ENCODE peak calls at places on chromosomes 3 and 15, in nine cellular contexts. R is uterus; A is psoas muscle; G is lung; X is GM23338; E is hepatocyte; H is IMR-90; D is fibroblast of lung; O is CD4-positive, alpha-beta memory T cell. L is an unnamed sample.

GRCh38 chr3:195356151-195357086 is 85.5 kb upstream of the XXYLT1 start:
- DNase-seq in R (no peak), A (peak; percentile 37), G (no peak), X (peak; percentile 15), E (no peak), H (peak; percentile 26), D (peak; percentile 29), O (no peak), L (peak; percentile 51)

GRCh38 chr15:77542491-77543001 is 90.2 kb downstream of the LINGO1 start:
- DNase-seq in R (no peak), A (no peak), G (no peak), X (no peak), E (no peak), H (peak; percentile 53), D (no peak), O (no peak), L (peak; percentile 36)

GRCh38 chr3:34387831-34388564 is 589.6 kb downstream of the PDCD6IP start:
- DNase-seq in R (no peak), A (no peak), G (no peak), X (peak; percentile 56), E (no peak), H (no peak), D (no peak), O (no peak), L (no peak)

GRCh38 chr15:65106011-65106590 is 8.9 kb downstream of the UBAP1L start:
- DNase-seq in R (no peak), A (no peak), G (no peak), X (no peak), E (no peak), H (no peak), D (no peak), O (no peak), L (no peak)

GRCh38 chr3:39213613-39214012 is 21.2 kb upstream of the XIRP1 start:
- DNase-seq in R (no peak), A (no peak), G (no peak), X (no peak), E (no peak), H (no peak), D (no peak), O (no peak), L (no peak)

GRCh38 chr15:59917504-59918157 is 86.5 kb upstream of the FOXB1 start:
- DNase-seq in R (no peak), A (peak; percentile 14), G (peak; percentile 67), X (peak; percentile 95), E (peak; percentile 85), H (peak; percentile 10), D (peak; percentile 39), O (peak; percentile 66), L (no peak)

GRCh38 chr15:66066439-66066838 is 187.1 kb downstream of the MEGF11 start:
- DNase-seq in R (no peak), A (no peak), G (no peak), X (no peak), E (no peak), H (no peak), D (no peak), O (no peak), L (no peak)

GRCh38 chr3:176807938-176808337 is 389.3 kb downstream of the TBL1XR1 start:
- DNase-seq in R (no peak), A (no peak), G (no peak), X (no peak), E (no peak), H (no peak), D (no peak), O (no peak), L (no peak)

GRCh38 chr3:32257042-32257441 is 18.6 kb downstream of the CMTM8 start:
- DNase-seq in R (no peak), A (no peak), G (no peak), X (no peak), E (no peak), H (no peak), D (no peak), O (no peak), L (no peak)

GRCh38 chr3:144737281-144737680 is 765.7 kb downstream of the DIPK2A start:
- DNase-seq in R (no peak), A (no peak), G (no peak), X (no peak), E (no peak), H (no peak), D (no peak), O (no peak), L (no peak)

GRCh38 chr3:38588995-38589937 is 60.2 kb downstream of the SCN5A start:
- DNase-seq in R (no peak), A (no peak), G (no peak), X (no peak), E (no peak), H (no peak), D (no peak), O (no peak), L (peak; percentile 45)

GRCh38 chr3:131731709-131732108 is 228.9 kb upstream of the MRPL3 start:
- DNase-seq in R (no peak), A (no peak), G (no peak), X (no peak), E (no peak), H (no peak), D (no peak), O (no peak), L (no peak)

GRCh38 chr3:163632677-163633076 is 1445.6 kb downstream of the SI start:
- DNase-seq in R (no peak), A (no peak), G (no peak), X (peak; percentile 14), E (no peak), H (no peak), D (no peak), O (no peak), L (no peak)

GRCh38 chr3:72336821-72337479 is 511.3 kb downstream of the SHQ1 start:
- DNase-seq in R (peak; percentile 94), A (peak; percentile 88), G (peak; percentile 65), X (peak; percentile 66), E (peak; percentile 92), H (peak; percentile 46), D (peak; percentile 95), O (no peak), L (peak; percentile 68)

DNA sequence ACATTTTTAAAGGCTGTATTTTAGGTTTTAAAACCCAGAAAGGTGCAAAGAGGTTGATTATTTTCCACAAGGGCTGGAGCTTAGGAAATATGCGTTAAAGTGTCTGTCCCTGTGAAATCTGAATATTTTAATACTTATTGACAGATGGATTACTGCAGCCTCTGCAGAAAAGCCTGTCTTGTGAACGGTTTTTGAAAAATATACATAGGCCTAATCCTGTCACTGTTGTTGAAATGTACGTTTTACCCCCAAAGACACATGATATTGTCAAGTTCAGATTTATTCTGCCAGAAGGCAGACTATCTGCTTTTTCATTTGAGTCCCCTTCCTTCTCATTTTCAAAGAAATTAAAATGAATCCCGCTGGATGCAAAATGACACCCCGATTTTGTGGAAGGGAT is 2.2 kb upstream of the BCL6 start:
- DNase-seq in R (no peak), A (no peak), G (no peak), X (no peak), E (no peak), H (no peak), D (no peak), O (no peak), L (no peak)
- H3K27ac ChIP-seq in R (peak overlapping the region; percentile 98), A (peak overlapping the region; percentile 100), G (peak overlapping the region; percentile 98), X (peak overlapping the region; percentile 60), E (peak overlapping the region; percentile 93), H (no peak overlapping the region), D (no peak overlapping the region), O (peak overlapping the region; percentile 14), L (no peak overlapping the region)

GRCh38 chr3:52405066-52405465 is 39.8 kb downstream of the SEMA3G start:
- DNase-seq in R (no peak), A (no peak), G (no peak), X (no peak), E (no peak), H (no peak), D (no peak), O (peak; percentile 20), L (peak; percentile 36)
- H3K4me3 ChIP-seq in R (no peak overlapping the region), A (no peak overlapping the region), G (no peak overlapping the region), X (no peak overlapping the region), E (no peak overlapping the region), H (no peak overlapping the region), D (no peak overlapping the region), O (no peak overlapping the region), L (no peak overlapping the region)

DNA sequence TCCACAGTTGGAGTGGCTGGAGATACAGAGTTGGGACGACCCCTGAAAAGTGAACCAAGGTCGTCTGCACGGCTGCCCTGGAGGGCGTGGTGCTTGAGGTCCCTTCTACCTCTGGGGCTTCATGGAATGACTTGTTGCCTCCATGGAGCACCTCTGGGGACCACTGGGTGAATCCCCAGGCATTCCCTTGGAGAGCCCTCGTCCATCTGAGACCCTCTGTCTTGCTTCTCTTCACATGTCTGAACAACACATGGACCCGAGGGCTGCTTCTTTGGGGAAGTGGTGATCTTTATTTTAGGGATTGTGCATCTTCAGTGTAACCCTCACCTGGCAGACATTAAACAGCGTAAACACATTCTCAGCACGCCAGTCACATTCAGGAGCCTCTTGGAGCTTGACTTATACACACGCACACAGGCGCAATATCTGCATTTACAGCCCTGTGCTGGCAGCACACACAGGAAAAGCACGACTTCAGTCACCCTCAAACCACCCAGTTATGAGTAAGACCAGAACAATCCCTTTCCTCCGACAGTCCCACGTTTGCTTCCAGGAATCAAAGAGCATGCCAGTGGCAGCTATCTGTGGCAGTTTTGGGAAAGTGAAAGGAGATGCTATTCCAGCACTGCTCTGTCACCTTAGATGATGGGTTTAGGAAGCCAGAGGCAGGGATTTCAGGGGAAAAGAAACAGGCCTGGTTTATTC is 12.6 kb downstream of the FAM107A start:
- DNase-seq in R (no peak), A (no peak), G (no peak), X (no peak), E (peak; percentile 40), H (peak; percentile 77), D (peak; percentile 57), O (no peak), L (no peak)
- H3K4me1 ChIP-seq in R (no peaks in the 10 kb centered on the region), A (no peaks in the 10 kb centered on the region), G (peaks cover 4% of the 10 kb centered on the region), X (peaks cover 31% of the 10 kb centered on the region), E (peaks cover 11% of the 10 kb centered on the region), H (peaks cover 4% of the 10 kb centered on the region), D (peaks cover 10% of the 10 kb centered on the region), O (peaks cover 7% of the 10 kb centered on the region), L (no peaks in the 10 kb centered on the region)

DNA sequence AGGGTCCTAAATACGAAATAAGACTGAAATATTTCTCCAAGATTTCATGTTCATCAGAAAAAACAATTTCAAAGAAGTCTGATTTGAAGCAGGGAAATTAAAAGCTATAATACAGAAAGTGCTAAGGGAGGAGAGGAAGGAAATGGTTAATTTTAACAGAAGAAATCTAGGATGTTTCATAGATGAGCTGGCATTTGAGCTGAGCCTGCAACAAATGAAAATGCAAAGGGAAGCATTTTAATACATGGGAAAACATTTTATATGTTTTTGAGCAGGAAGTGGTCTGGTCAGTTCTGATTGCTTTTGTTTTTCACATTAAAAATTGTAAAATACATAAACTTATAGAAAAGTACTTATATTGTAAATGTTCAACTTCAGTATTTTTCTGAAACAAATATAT is 17.2 kb upstream of the RAP2B start:
- DNase-seq in R (no peak), A (no peak), G (no peak), X (no peak), E (no peak), H (peak; percentile 62), D (peak; percentile 67), O (no peak), L (no peak)
- H3K27ac ChIP-seq in R (no peak overlapping the region), A (no peak overlapping the region), G (no peak overlapping the region), X (no peak overlapping the region), E (peak overlapping the region; percentile 7), H (peak overlapping the region; percentile 88), D (no peak overlapping the region), O (no peak overlapping the region), L (no peak overlapping the region)

DNA sequence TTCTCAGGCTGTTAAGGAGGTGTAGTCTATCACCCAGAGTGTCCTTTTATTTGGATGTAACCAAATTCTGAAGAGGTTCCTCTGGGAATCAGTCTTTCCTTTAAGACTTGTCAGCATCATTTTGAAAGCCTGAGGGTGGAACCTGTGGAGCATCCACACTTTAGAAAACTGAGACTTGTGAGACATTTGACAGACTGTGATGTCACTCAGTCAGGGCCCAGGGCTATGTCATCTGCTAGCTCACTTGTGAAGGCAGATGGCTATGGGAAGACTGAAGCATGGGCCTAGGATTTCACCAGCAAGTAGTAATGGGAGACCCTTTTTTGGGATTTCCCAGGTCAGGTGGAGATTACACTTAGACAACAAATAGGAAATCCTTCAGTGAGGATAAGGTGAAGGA is 102.7 kb upstream of the KCNAB1 start:
- DNase-seq in R (no peak), A (no peak), G (no peak), X (no peak), E (no peak), H (no peak), D (no peak), O (no peak), L (no peak)
- H3K4me3 ChIP-seq in R (no peak overlapping the region), A (no peak overlapping the region), G (no peak overlapping the region), X (no peak overlapping the region), E (no peak overlapping the region), H (no peak overlapping the region), D (no peak overlapping the region), O (no peak overlapping the region), L (no peak overlapping the region)

L was measured in aorta.